ENCODE peak calls at places on chromosome 1, in five cellular contexts. One of them, this sample, is unnamed.
A peak's percentile ranks its signal among the peaks of the same experiment; 100 is the strongest.

GRCh38 chr1:170592591-170593111 is 60.7 kb downstream of the GORAB start:
- DNase-seq in ascending aorta: no peak
- DNase-seq in uterus: no peak
- DNase-seq in tibial nerve: no peak
- DNase-seq in left ventricle myocardium inferior: no peak
- DNase-seq in this sample: no peak

GRCh38 chr1:22600071-22600816 is 36.2 kb upstream of the C1QA start:
- DNase-seq in ascending aorta: no peak
- DNase-seq in left ventricle myocardium inferior: no peak
- DNase-seq in tibial nerve: no peak
- DNase-seq in uterus: no peak
- DNase-seq in this sample: no peak

GRCh38 chr1:17170571-17170970 is 34.4 kb upstream of the PADI1 start:
- DNase-seq in ascending aorta: no peak
- DNase-seq in left ventricle myocardium inferior: no peak
- DNase-seq in tibial nerve: no peak
- DNase-seq in uterus: no peak
- DNase-seq in this sample: no peak

GRCh38 chr1:12409676-12410075 is 179.8 kb downstream of the VPS13D start:
- DNase-seq in tibial nerve: peak; percentile 37
- DNase-seq in left ventricle myocardium inferior: no peak
- DNase-seq in uterus: peak; percentile 67
- DNase-seq in ascending aorta: no peak
- DNase-seq in this sample: no peak

GRCh38 chr1:180953791-180954721 is 41.4 kb downstream of the KIAA1614 start:
- DNase-seq in left ventricle myocardium inferior: peak; percentile 65
- DNase-seq in tibial nerve: no peak
- DNase-seq in ascending aorta: no peak
- DNase-seq in uterus: peak; percentile 72
- DNase-seq in this sample: no peak

GRCh38 chr1:184621262-184621661 is 133.4 kb downstream of the EDEM3 start:
- DNase-seq in left ventricle myocardium inferior: no peak
- DNase-seq in uterus: peak; percentile 63
- DNase-seq in ascending aorta: no peak
- DNase-seq in tibial nerve: no peak
- DNase-seq in this sample: no peak

GRCh38 chr1:8986814-8987190 is 39.4 kb downstream of the SLC2A7 start:
- DNase-seq in ascending aorta: no peak
- DNase-seq in uterus: no peak
- DNase-seq in left ventricle myocardium inferior: no peak
- DNase-seq in tibial nerve: no peak
- DNase-seq in this sample: no peak

GRCh38 chr1:6317101-6317760 is 56.3 kb upstream of the GPR153 start:
- DNase-seq in uterus: no peak
- DNase-seq in ascending aorta: no peak
- DNase-seq in left ventricle myocardium inferior: no peak
- DNase-seq in tibial nerve: no peak
- DNase-seq in this sample: no peak

GRCh38 chr1:3477241-3478109 is 23.0 kb downstream of the ARHGEF16 start:
- DNase-seq in uterus: no peak
- DNase-seq in tibial nerve: no peak
- DNase-seq in left ventricle myocardium inferior: no peak
- DNase-seq in ascending aorta: no peak
- DNase-seq in this sample: no peak

GRCh38 chr1:67479146-67479891 is 49.1 kb upstream of the SERBP1 start:
- DNase-seq in tibial nerve: no peak
- DNase-seq in left ventricle myocardium inferior: no peak
- DNase-seq in uterus: peak; percentile 77
- DNase-seq in ascending aorta: peak; percentile 19
- DNase-seq in this sample: no peak

GRCh38 chr1:167797005-167797404 is 75.2 kb downstream of the MPZL1 start:
- DNase-seq in uterus: peak; percentile 89
- DNase-seq in ascending aorta: peak; percentile 68
- DNase-seq in left ventricle myocardium inferior: peak; percentile 76
- DNase-seq in tibial nerve: peak; percentile 67
- DNase-seq in this sample: peak; percentile 90

GRCh38 chr1:218480137-218480536 is 135.0 kb downstream of the TGFB2 start:
- DNase-seq in ascending aorta: no peak
- DNase-seq in uterus: no peak
- DNase-seq in tibial nerve: no peak
- DNase-seq in left ventricle myocardium inferior: no peak
- DNase-seq in this sample: no peak

GRCh38 chr1:47192458-47193384 is 2.9 kb upstream of the PDZK1IP1 start:
- DNase-seq in ascending aorta: no peak
- DNase-seq in left ventricle myocardium inferior: peak; percentile 79
- DNase-seq in uterus: peak; percentile 71
- DNase-seq in tibial nerve: peak; percentile 67
- DNase-seq in this sample: peak; percentile 96

GRCh38 chr1:199931666-199932377 is 95.7 kb upstream of the NR5A2 start:
- DNase-seq in tibial nerve: no peak
- DNase-seq in uterus: no peak
- DNase-seq in ascending aorta: no peak
- DNase-seq in left ventricle myocardium inferior: no peak
- DNase-seq in this sample: no peak

DNA sequence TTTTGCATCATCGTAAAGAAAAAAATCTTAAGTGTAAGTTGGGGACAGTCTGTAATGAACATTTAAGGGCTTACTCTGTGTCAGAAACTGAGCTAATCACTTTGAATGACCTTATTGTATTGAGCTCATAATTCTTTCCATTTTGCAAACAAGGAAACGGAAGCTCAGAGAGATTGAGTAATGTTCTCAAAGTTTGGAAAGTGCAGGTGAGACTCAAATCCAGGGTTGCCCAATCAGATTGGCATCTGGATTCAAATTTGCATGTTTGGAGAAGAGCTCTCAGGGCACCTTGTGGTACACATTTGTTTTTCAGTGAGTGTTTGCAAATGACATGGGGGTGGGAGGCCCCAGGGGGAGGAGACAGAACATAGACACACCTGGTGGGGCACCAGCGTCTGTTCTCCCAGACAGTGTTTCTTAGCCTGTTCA is 8.0 kb downstream of the ALPL start:
- DNase-seq in left ventricle myocardium inferior: no peak
- DNase-seq in uterus: no peak
- DNase-seq in ascending aorta: no peak
- DNase-seq in tibial nerve: no peak
- DNase-seq in this sample: no peak
- TF ChIP-seq CTCF in left ventricle myocardium inferior: no peak
- TF ChIP-seq CTCF in uterus: no peak
- TF ChIP-seq CTCF in ascending aorta: no peak
- TF ChIP-seq CTCF in tibial nerve: no peak
- TF ChIP-seq CTCF in this sample: no peak

GRCh38 chr1:52572387-52572786 is 19.5 kb upstream of the TUT4 start:
- DNase-seq in tibial nerve: no peak
- DNase-seq in left ventricle myocardium inferior: no peak
- DNase-seq in ascending aorta: no peak
- DNase-seq in uterus: no peak
- DNase-seq in this sample: no peak

GRCh38 chr1:52574594-52574993 is 21.7 kb upstream of the TUT4 start:
- DNase-seq in tibial nerve: no peak
- DNase-seq in ascending aorta: no peak
- DNase-seq in uterus: peak; percentile 18
- DNase-seq in left ventricle myocardium inferior: no peak
- DNase-seq in this sample: no peak

GRCh38 chr1:52567943-52568342 is 15.1 kb upstream of the TUT4 start:
- DNase-seq in uterus: no peak
- DNase-seq in ascending aorta: no peak
- DNase-seq in tibial nerve: no peak
- DNase-seq in left ventricle myocardium inferior: no peak
- DNase-seq in this sample: no peak

GRCh38 chr1:52569333-52570265 is 16.7 kb upstream of the TUT4 start:
- DNase-seq in tibial nerve: no peak
- DNase-seq in left ventricle myocardium inferior: no peak
- DNase-seq in uterus: no peak
- DNase-seq in ascending aorta: no peak
- DNase-seq in this sample: no peak

DNA sequence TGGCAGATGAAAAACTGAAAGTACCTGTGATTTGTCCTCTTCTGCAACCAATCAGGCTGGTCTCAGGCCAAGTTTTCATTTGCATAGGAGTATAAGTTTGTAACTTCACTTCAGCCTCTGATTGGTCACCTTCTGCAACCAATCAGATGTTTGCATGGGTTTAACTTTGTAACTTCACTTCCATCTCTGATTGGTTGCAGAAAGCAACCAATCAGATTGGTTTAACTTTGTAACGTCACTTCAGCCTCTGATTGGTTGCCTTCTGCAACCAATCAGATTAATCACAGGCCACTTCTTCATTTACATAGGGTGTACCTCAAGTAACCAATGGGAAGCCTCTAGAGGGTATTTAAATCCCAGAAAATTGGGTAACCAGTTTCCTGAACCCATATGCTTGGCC is 18.9 kb upstream of the TUT4 start:
- DNase-seq in tibial nerve: no peak
- DNase-seq in uterus: no peak
- DNase-seq in ascending aorta: no peak
- DNase-seq in left ventricle myocardium inferior: no peak
- DNase-seq in this sample: no peak
- H3K4me3 ChIP-seq in tibial nerve: no peak overlapping the region
- H3K4me3 ChIP-seq in uterus: no peak overlapping the region
- H3K4me3 ChIP-seq in ascending aorta: no peak overlapping the region
- H3K4me3 ChIP-seq in left ventricle myocardium inferior: no peak overlapping the region
- H3K4me3 ChIP-seq in this sample: no peak overlapping the region

DNA sequence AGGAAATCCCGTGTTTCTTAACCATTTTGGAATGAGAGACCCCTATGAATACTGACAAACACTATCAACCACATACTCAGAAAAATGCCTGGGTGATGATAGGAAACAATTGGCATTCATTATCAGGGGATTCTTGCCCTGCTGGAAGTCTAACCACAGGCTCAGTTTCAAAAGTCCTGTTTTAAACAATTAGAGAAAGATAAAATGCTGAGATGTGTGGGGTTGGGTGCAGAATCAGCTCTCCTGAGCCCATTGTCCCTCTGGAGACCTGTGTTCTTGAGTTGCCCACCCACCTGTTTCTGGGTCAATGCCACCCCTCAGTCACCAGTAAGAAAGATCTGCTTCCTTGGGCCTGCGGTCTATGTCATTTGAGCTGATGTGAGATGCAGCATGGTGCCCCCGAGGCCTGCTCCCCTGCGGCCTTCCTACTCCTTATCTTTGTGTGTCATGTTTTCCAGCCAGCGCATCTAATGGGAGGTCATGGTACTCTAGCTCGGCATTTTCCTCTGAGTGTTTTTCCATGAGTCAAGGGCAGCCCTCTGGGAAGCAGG is 130.3 kb upstream of the PLXNA2 start:
- DNase-seq in left ventricle myocardium inferior: no peak
- DNase-seq in tibial nerve: no peak
- DNase-seq in uterus: no peak
- DNase-seq in ascending aorta: no peak
- DNase-seq in this sample: no peak
- TF ChIP-seq CTCF in left ventricle myocardium inferior: no peak
- TF ChIP-seq CTCF in tibial nerve: no peak
- TF ChIP-seq CTCF in uterus: no peak
- TF ChIP-seq CTCF in ascending aorta: no peak
- TF ChIP-seq CTCF in this sample: no peak

GRCh38 chr1:227353186-227353585 is 34.9 kb upstream of the CDC42BPA start:
- DNase-seq in tibial nerve: no peak
- DNase-seq in uterus: no peak
- DNase-seq in ascending aorta: no peak
- DNase-seq in left ventricle myocardium inferior: no peak
- DNase-seq in this sample: no peak

GRCh38 chr1:227358079-227358358 is 39.7 kb upstream of the CDC42BPA start:
- DNase-seq in ascending aorta: no peak
- DNase-seq in uterus: no peak
- DNase-seq in tibial nerve: no peak
- DNase-seq in left ventricle myocardium inferior: no peak
- DNase-seq in this sample: no peak

GRCh38 chr1:227356582-227357228 is 38.4 kb upstream of the CDC42BPA start:
- DNase-seq in uterus: no peak
- DNase-seq in ascending aorta: no peak
- DNase-seq in left ventricle myocardium inferior: no peak
- DNase-seq in tibial nerve: no peak
- DNase-seq in this sample: no peak

GRCh38 chr1:227355542-227356270 is 37.4 kb upstream of the CDC42BPA start:
- DNase-seq in uterus: no peak
- DNase-seq in tibial nerve: no peak
- DNase-seq in ascending aorta: no peak
- DNase-seq in left ventricle myocardium inferior: no peak
- DNase-seq in this sample: no peak

DNA sequence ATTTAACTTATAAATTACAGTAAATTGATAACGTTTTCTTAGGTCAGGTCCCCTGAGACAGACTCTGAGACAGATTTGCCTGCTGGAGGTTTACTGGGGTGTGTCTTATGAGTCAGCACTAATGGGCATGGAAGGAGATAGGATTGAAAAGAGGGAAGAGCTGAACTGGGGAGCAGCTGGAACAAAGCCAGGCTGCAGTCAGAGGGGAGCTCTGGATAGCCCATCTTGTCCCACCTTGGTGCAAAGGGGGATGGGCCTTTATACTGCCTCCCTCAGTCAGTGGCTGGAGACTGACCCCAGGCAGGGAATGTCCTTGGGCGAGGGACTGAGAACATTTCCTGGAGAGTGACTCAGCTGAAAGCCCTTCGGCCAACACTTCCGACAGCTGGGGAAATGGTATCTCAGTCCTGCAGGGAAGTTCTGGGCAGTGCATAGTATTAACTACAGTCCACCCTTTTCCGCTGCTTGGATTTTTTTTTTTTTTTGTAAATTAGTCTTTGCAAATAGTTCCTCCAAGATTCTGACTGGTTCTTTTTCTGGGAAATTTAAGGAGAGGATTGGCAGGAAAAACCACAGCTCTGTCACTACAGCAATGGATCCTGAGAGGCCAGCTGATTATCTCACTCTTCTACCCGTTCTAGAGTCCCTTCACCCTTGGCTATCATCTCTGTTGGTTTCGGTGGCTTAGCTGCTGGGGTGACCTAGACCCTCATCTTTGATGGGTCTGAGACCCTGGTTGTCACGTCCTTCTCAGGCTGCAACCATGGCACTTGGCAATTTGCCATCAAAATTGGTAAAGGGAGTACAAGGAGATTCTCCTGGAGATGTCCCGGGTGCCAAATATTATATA is 39.2 kb upstream of the CDC42BPA start:
- DNase-seq in uterus: peak; percentile 67
- DNase-seq in left ventricle myocardium inferior: peak; percentile 71
- DNase-seq in ascending aorta: no peak
- DNase-seq in tibial nerve: no peak
- DNase-seq in this sample: no peak
- H3K4me3 ChIP-seq in uterus: no peak overlapping the region
- H3K4me3 ChIP-seq in left ventricle myocardium inferior: no peak overlapping the region
- H3K4me3 ChIP-seq in ascending aorta: no peak overlapping the region
- H3K4me3 ChIP-seq in tibial nerve: no peak overlapping the region
- H3K4me3 ChIP-seq in this sample: no peak overlapping the region

DNA sequence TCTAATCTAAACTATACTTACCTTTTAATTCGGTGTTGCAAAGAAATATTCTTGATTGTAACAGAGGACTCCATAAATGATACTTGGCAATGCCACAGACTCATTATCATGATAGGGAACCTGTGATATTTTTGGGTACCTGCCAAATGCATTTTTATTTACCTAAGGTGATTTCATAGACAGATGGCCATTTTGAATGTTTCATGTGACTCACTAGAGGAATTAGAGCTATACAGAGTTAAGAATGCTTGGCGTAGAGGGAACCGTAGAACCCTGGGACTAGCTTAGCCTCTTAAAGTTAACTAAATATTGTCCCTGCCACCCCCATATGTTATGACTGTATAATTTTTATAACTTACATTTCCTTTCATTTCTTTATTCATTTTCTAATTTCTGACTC is 136.1 kb downstream of the DISP1 start:
- DNase-seq in ascending aorta: no peak
- DNase-seq in left ventricle myocardium inferior: no peak
- DNase-seq in uterus: no peak
- DNase-seq in tibial nerve: no peak
- DNase-seq in this sample: no peak
- TF ChIP-seq CTCF in ascending aorta: no peak
- TF ChIP-seq CTCF in left ventricle myocardium inferior: no peak
- TF ChIP-seq CTCF in uterus: no peak
- TF ChIP-seq CTCF in tibial nerve: no peak
- TF ChIP-seq CTCF in this sample: no peak

This sample was measured in lower leg skin.